ENCODE peak calls at places on chromosomes 16 and 17, in ten cellular contexts. U, F, H, M, R, T, Q, W, E and B are unnamed samples.

GRCh38 chr16:78742501-78743283 is 643.2 kb downstream of the WWOX start:
- DNase-seq in T (peak), F (no peak), R (no peak), Q (peak), W (no peak), M (no peak), H (no peak), U (no peak), E (peak), B (no peak)

GRCh38 chr16:86077243-86077940 is 178.4 kb downstream of the IRF8 start:
- DNase-seq in T (no peak), R (no peak), M (no peak), F (no peak), Q (no peak), W (no peak), H (no peak), U (no peak), E (no peak), B (no peak)

GRCh38 chr17:75530837-75531723 is 5.6 kb downstream of the LLGL2 start:
- DNase-seq in F (no peak), H (no peak), Q (no peak), T (no peak), M (no peak), U (no peak), E (no peak), W (no peak), R (no peak), B (no peak)

GRCh38 chr17:65328567-65328966 is 191.4 kb downstream of the RGS9 start:
- DNase-seq in T (peak), Q (no peak), H (no peak), R (no peak), F (no peak), U (no peak), W (no peak), M (no peak), E (no peak), B (no peak)

GRCh38 chr16:79798416-79799053 is 198.0 kb upstream of the MAF start:
- DNase-seq in R (no peak), H (no peak), U (no peak), M (no peak), F (no peak), Q (no peak), E (no peak), T (no peak), W (no peak), B (no peak)

GRCh38 chr17:20966869-20967268 is 75.9 kb downstream of the USP22 start:
- DNase-seq in T (no peak), M (no peak), Q (no peak), F (no peak), E (no peak), R (no peak), H (no peak), W (no peak), U (no peak), B (no peak)

GRCh38 chr17:76384222-76384986 is at the start of gene SPHK1:
- DNase-seq in H (peak), E (peak), T (peak), M (peak), R (no peak), Q (peak), F (no peak), W (peak), U (peak), B (peak)

GRCh38 chr17:47872019-47872650 is 21.2 kb upstream of the SP6 start:
- DNase-seq in T (no peak), Q (no peak), W (no peak), F (no peak), E (no peak), H (no peak), U (no peak), M (no peak), R (no peak), B (no peak)

GRCh38 chr16:88383401-88384221 is 852 bp downstream of the ZNF469 start:
- DNase-seq in F (no peak), H (peak), R (no peak), U (peak), T (no peak), W (peak), E (no peak), M (peak), Q (no peak), B (peak)

GRCh38 chr17:18285296-18285695 is 24.8 kb downstream of the MIEF2 start:
- DNase-seq in U (no peak), T (no peak), H (no peak), F (no peak), E (no peak), W (no peak), Q (no peak), M (no peak), R (no peak), B (no peak)

GRCh38 chr16:16857603-16858283 is 478.8 kb downstream of the NPIPA7 start:
- DNase-seq in Q (no peak), U (no peak), E (no peak), F (no peak), T (no peak), W (peak), M (no peak), H (no peak), R (no peak), B (no peak)

GRCh38 chr16:66146689-66147330 is 219.7 kb upstream of the CDH5 start:
- DNase-seq in W (no peak), U (no peak), M (no peak), H (no peak), R (no peak), T (no peak), Q (no peak), F (no peak), E (no peak), B (no peak)

GRCh38 chr16:55542459-55543082 is 23.9 kb upstream of the CAPNS2 start:
- DNase-seq in T (no peak), Q (no peak), W (no peak), E (no peak), F (no peak), H (no peak), U (no peak), M (no peak), R (no peak), B (peak)

GRCh38 chr16:81436381-81436780 is 8.2 kb upstream of the CMIP start:
- DNase-seq in U (no peak), E (no peak), M (no peak), W (no peak), T (no peak), Q (no peak), F (no peak), H (no peak), R (no peak), B (peak)

GRCh38 chr17:6780886-6781285 is 4.9 kb downstream of the FBXO39 start:
- DNase-seq in M (no peak), E (no peak), T (no peak), R (no peak), U (no peak), Q (no peak), F (no peak), W (no peak), H (no peak), B (no peak)

GRCh38 chr17:35934760-35935159 is 4.2 kb upstream of the RDM1 start:
- DNase-seq in R (no peak), U (no peak), E (no peak), F (no peak), Q (no peak), M (no peak), T (no peak), W (no peak), H (no peak), B (no peak)

GRCh38 chr16:57372372-57373116 is at the start of gene CX3CL1:
- DNase-seq in T (peak), U (peak), M (peak), F (no peak), W (no peak), H (peak), R (peak), E (no peak), Q (peak), B (peak)

GRCh38 chr16:4172070-4172469 is 55.8 kb upstream of the ADCY9 start:
- DNase-seq in F (no peak), H (no peak), Q (no peak), W (no peak), E (no peak), U (no peak), M (no peak), T (no peak), R (no peak), B (peak)

GRCh38 chr16:1475552-1476114 is 805 bp upstream of the CLCN7 start:
- DNase-seq in Q (no peak), R (no peak), E (no peak), W (no peak), T (no peak), M (no peak), U (no peak), H (peak), F (no peak), B (no peak)

GRCh38 chr17:27319536-27320221 is 25.8 kb downstream of the WSB1 start:
- DNase-seq in Q (peak), M (peak), U (peak), H (peak), R (peak), T (peak), E (no peak), W (no peak), F (no peak), B (peak)

GRCh38 chr16:1095450-1096163 is 437 bp downstream of the C1QTNF8 start:
- DNase-seq in U (no peak), H (no peak), M (no peak), R (no peak), E (no peak), F (no peak), W (no peak), T (no peak), Q (no peak), B (no peak)

GRCh38 chr17:41785091-41785875 is 1.2 kb downstream of the JUP start:
- DNase-seq in Q (no peak), H (no peak), E (no peak), F (no peak), W (no peak), R (no peak), M (no peak), U (no peak), T (peak), B (no peak)

GRCh38 chr17:61635913-61636432 is 45.0 kb upstream of the NACA2 start:
- DNase-seq in W (no peak), Q (no peak), F (peak), M (no peak), U (peak), H (peak), T (peak), E (peak), R (no peak), B (peak)

GRCh38 chr16:30367349-30368009 is 2.8 kb downstream of the TBC1D10B start:
- DNase-seq in U (no peak), Q (no peak), R (no peak), M (no peak), W (no peak), H (no peak), E (no peak), T (no peak), F (no peak), B (no peak)

GRCh38 chr16:80507538-80507937 is 33.3 kb upstream of the DYNLRB2 start:
- DNase-seq in F (no peak), E (no peak), T (peak), W (no peak), Q (peak), U (no peak), M (peak), H (no peak), R (no peak), B (no peak)

GRCh38 chr16:25855818-25856217 is 164.1 kb downstream of the HS3ST4 start:
- DNase-seq in W (no peak), Q (no peak), R (no peak), T (no peak), H (no peak), U (no peak), F (no peak), M (no peak), E (no peak), B (no peak)

GRCh38 chr17:60269417-60269816 is 119.6 kb downstream of the CA4 start:
- DNase-seq in R (no peak), T (no peak), U (no peak), H (no peak), W (no peak), M (no peak), Q (no peak), F (no peak), E (no peak), B (no peak)

GRCh38 chr16:10817963-10818941 is at the start of gene TVP23A:
- DNase-seq in R (no peak), H (no peak), M (peak), T (no peak), U (no peak), Q (no peak), W (no peak), E (no peak), F (no peak), B (no peak)

GRCh38 chr16:78955206-78955605 is 645.3 kb downstream of the MAF start:
- DNase-seq in Q (no peak), U (no peak), M (no peak), H (no peak), E (no peak), T (no peak), R (no peak), F (no peak), W (no peak), B (no peak)